ENCODE peak calls at places on chromosomes 3 and 15, in nine cellular contexts. C is Peyer's patch; B is suprapubic skin; F is A549; T is kidney; Q is neural progenitor cell; U is CD8-positive, alpha-beta memory T cell; I is BE2C; Z is left ventricle myocardium inferior. P is an unnamed sample. For H3K4me1, the result is how much of the 10 kb centered on the place peaks cover.

GRCh38 chr15:29933043-29933442 is 110.8 kb upstream of the TJP1 start:
- DNase-seq in C (no peak), B (no peak), F (no peak), T (no peak), Q (no peak), U (no peak), I (no peak), Z (no peak), P (no peak)

GRCh38 chr15:70142322-70143191 is 44.8 kb upstream of the TLE3 start:
- DNase-seq in C (no peak), B (no peak), F (no peak), T (no peak), Q (no peak), U (no peak), I (peak), Z (peak), P (no peak)

GRCh38 chr3:141092663-141093062 is 41.5 kb downstream of the SPSB4 start:
- DNase-seq in C (no peak), B (no peak), F (no peak), T (no peak), Q (no peak), U (no peak), I (no peak), Z (no peak), P (peak)

GRCh38 chr15:67039349-67040075 is 25.9 kb upstream of the SMAD3 start:
- DNase-seq in C (no peak), B (no peak), F (no peak), T (no peak), Q (peak), U (no peak), I (no peak), Z (no peak), P (no peak)

GRCh38 chr3:5806192-5806591 is 618.7 kb downstream of the EDEM1 start:
- DNase-seq in C (no peak), B (no peak), F (no peak), T (no peak), Q (peak), U (no peak), I (no peak), Z (no peak), P (peak)

GRCh38 chr3:155581579-155581978 is 163.3 kb downstream of the PLCH1 start:
- DNase-seq in C (no peak), B (no peak), F (no peak), T (no peak), Q (no peak), U (no peak), I (no peak), Z (no peak), P (no peak)

GRCh38 chr3:50294492-50295403 is 2.5 kb upstream of the IFRD2 start:
- DNase-seq in C (no peak), B (peak), F (no peak), T (no peak), Q (peak), U (no peak), I (no peak), Z (peak), P (no peak)

GRCh38 chr15:49169880-49170597 is at the start of gene GALK2:
- DNase-seq in C (peak), B (peak), F (peak), T (peak), Q (peak), U (peak), I (peak), Z (peak), P (peak)

GRCh38 chr3:7728566-7729519 is 772.8 kb upstream of the LMCD1 start:
- DNase-seq in C (no peak), B (no peak), F (no peak), T (no peak), Q (no peak), U (no peak), I (no peak), Z (no peak), P (no peak)

GRCh38 chr3:13590841-13591515 is 42.1 kb downstream of the FBLN2 start:
- DNase-seq in C (no peak), B (peak), F (no peak), T (no peak), Q (no peak), U (no peak), I (no peak), Z (no peak), P (no peak)

GRCh38 chr15:44593042-44593736 is 56.2 kb downstream of the EIF3J start:
- DNase-seq in C (no peak), B (no peak), F (no peak), T (no peak), Q (no peak), U (peak), I (no peak), Z (no peak), P (peak)

GRCh38 chr3:154730221-154730620 is 300.2 kb upstream of the GPR149 start:
- DNase-seq in C (no peak), B (no peak), F (no peak), T (no peak), Q (no peak), U (no peak), I (no peak), Z (no peak), P (no peak)

GRCh38 chr3:14525685-14526631 is 14.2 kb downstream of the GRIP2 start:
- DNase-seq in C (no peak), B (peak), F (no peak), T (peak), Q (no peak), U (no peak), I (no peak), Z (no peak), P (no peak)

GRCh38 chr15:56052389-56053045 is 59.1 kb upstream of the NEDD4 start:
- DNase-seq in C (peak), B (no peak), F (peak), T (no peak), Q (peak), U (no peak), I (no peak), Z (no peak), P (no peak)

GRCh38 chr15:85404156-85404921 is 23.9 kb downstream of the AKAP13 start:
- DNase-seq in C (no peak), B (no peak), F (no peak), T (no peak), Q (no peak), U (no peak), I (no peak), Z (no peak), P (no peak)
- H3K4me1 ChIP-seq in C (under half), B (half or more), F (half or more), T (under half), Q (half or more), U (half or more), I (under half), Z (half or more), P (under half)

DNA sequence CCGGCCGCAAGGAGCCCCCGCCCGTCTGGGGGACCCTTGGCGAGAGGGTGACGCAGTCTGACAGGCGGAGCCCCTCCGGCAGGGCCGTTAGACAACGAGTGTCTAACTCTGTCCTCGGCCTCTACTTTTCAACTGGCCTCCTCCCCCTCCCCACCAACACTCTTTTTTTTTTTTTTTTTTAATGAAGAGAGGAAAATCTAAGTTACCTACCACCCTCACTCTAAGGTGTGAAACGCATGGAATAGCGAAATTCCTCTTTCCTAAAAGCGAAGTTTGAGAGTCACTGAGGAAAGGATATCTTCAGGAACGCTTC is 521 bp upstream of the SUSD5 start:
- DNase-seq in C (no peak), B (no peak), F (no peak), T (no peak), Q (no peak), U (no peak), I (no peak), Z (no peak), P (no peak)
- H3K4me3 ChIP-seq in C (no peak), B (peak), F (peak), T (no peak), Q (peak), U (no peak), I (no peak), Z (peak), P (peak)

DNA sequence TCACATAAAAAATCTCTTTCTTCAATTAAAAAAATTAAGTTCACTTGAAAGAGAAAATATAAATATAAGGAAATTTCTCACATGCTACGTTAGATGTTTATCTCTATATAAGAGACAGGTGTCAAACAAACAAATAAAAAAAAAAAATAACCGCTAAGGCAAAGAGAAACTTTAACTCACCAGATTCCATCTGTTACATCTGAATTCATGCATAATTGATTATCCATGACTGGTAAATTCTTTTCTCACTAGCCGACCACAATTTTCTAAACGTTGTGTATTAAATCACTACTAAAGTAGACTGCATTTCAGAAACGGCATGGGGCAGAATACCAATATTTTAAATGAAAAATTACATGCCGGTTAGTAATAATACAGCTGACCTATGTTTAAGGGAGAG is 9.6 kb upstream of the SATB1 start:
- DNase-seq in C (no peak), B (no peak), F (no peak), T (no peak), Q (no peak), U (no peak), I (no peak), Z (no peak), P (no peak)
- H3K4me1 ChIP-seq in C (under half), B (under half), F (under half), T (under half), Q (under half), U (under half), I (under half), Z (under half), P (under half)

GRCh38 chr3:124767259-124767658 is 37.0 kb downstream of the UMPS start:
- DNase-seq in C (no peak), B (no peak), F (no peak), T (no peak), Q (no peak), U (no peak), I (no peak), Z (no peak), P (peak)

GRCh38 chr3:124770341-124771082 is 40.3 kb downstream of the UMPS start:
- DNase-seq in C (no peak), B (no peak), F (no peak), T (peak), Q (peak), U (no peak), I (peak), Z (peak), P (peak)

GRCh38 chr3:124767691-124768090 is 37.4 kb downstream of the UMPS start:
- DNase-seq in C (no peak), B (no peak), F (no peak), T (no peak), Q (no peak), U (no peak), I (no peak), Z (no peak), P (no peak)

GRCh38 chr3:124769462-124769861 is 39.2 kb downstream of the UMPS start:
- DNase-seq in C (no peak), B (no peak), F (no peak), T (no peak), Q (no peak), U (no peak), I (no peak), Z (no peak), P (no peak)

DNA sequence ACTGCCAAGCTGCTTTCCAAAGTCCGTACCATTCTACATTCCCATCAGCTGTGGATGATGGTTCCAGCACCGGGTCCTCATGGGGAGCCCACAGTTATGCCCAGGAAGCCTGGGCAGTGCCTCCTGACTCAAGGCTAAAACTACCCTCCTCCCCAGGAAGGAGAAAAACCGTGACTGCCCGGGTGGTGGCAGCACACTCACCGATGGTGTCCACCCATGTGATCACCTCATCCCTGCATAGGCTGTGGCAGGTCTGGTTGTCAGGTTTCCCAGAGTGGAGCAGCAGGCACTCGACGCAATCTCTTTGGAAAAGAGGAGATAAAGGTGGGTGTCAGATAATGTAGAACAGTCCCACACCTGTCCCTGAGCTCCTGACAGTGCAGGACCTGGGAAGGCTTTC is 38.6 kb downstream of the UMPS start:
- DNase-seq in C (no peak), B (no peak), F (peak), T (no peak), Q (peak), U (no peak), I (peak), Z (no peak), P (no peak)
- H3K4me3 ChIP-seq in C (no peak), B (no peak), F (no peak), T (no peak), Q (no peak), U (no peak), I (no peak), Z (no peak), P (no peak)